ENCODE peak calls at places on chromosome 9, in four cellular contexts. One of them, this sample, is unnamed.

GRCh38 chr9:19969721-19970120 is 180.9 kb upstream of the SLC24A2 start:
- DNase-seq in NCI-H748 treated with DMSO at 0.1 percent for 48 hours: no peak
- DNase-seq in thyroid gland: no peak
- DNase-seq in NCI-H345: no peak
- DNase-seq in this sample: no peak

GRCh38 chr9:117938896-117939295 is 234.7 kb downstream of the TLR4 start:
- DNase-seq in thyroid gland: no peak
- DNase-seq in NCI-H748 treated with DMSO at 0.1 percent for 48 hours: no peak
- DNase-seq in NCI-H345: no peak
- DNase-seq in this sample: no peak

GRCh38 chr9:69093471-69094103 is 58.0 kb downstream of the FXN start:
- DNase-seq in thyroid gland: no peak
- DNase-seq in NCI-H748 treated with DMSO at 0.1 percent for 48 hours: no peak
- DNase-seq in NCI-H345: no peak
- DNase-seq in this sample: no peak

GRCh38 chr9:69578026-69578425 is 94.1 kb downstream of the APBA1 start:
- DNase-seq in NCI-H345: no peak
- DNase-seq in thyroid gland: no peak
- DNase-seq in NCI-H748 treated with DMSO at 0.1 percent for 48 hours: no peak
- DNase-seq in this sample: no peak

GRCh38 chr9:128685022-128685332 is 4.0 kb upstream of the SET start:
- DNase-seq in NCI-H748 treated with DMSO at 0.1 percent for 48 hours: no peak
- DNase-seq in thyroid gland: no peak
- DNase-seq in NCI-H345: no peak
- DNase-seq in this sample: no peak

GRCh38 chr9:131892162-131892707 is 152.4 kb upstream of the RAPGEF1 start:
- DNase-seq in NCI-H748 treated with DMSO at 0.1 percent for 48 hours: no peak
- DNase-seq in thyroid gland: peak
- DNase-seq in NCI-H345: peak
- DNase-seq in this sample: no peak

GRCh38 chr9:123933801-123934200 is 3.9 kb upstream of the DENND1A start:
- DNase-seq in thyroid gland: no peak
- DNase-seq in NCI-H345: no peak
- DNase-seq in NCI-H748 treated with DMSO at 0.1 percent for 48 hours: no peak
- DNase-seq in this sample: no peak

GRCh38 chr9:109108318-109108717 is 11.4 kb downstream of the TMEM245 start:
- DNase-seq in NCI-H345: peak
- DNase-seq in NCI-H748 treated with DMSO at 0.1 percent for 48 hours: no peak
- DNase-seq in thyroid gland: no peak
- DNase-seq in this sample: no peak

GRCh38 chr9:109156705-109157104 is 10.3 kb downstream of the FRRS1L start:
- DNase-seq in NCI-H748 treated with DMSO at 0.1 percent for 48 hours: no peak
- DNase-seq in thyroid gland: no peak
- DNase-seq in NCI-H345: no peak
- DNase-seq in this sample: no peak

GRCh38 chr9:3578786-3579185 is 53.0 kb upstream of the RFX3 start:
- DNase-seq in thyroid gland: no peak
- DNase-seq in NCI-H345: no peak
- DNase-seq in NCI-H748 treated with DMSO at 0.1 percent for 48 hours: no peak
- DNase-seq in this sample: no peak

GRCh38 chr9:33320568-33321261 is 30.4 kb downstream of the NFX1 start:
- DNase-seq in thyroid gland: no peak
- DNase-seq in NCI-H345: no peak
- DNase-seq in NCI-H748 treated with DMSO at 0.1 percent for 48 hours: no peak
- DNase-seq in this sample: no peak

GRCh38 chr9:96661711-96662110 is 6.6 kb upstream of the PRXL2C start:
- DNase-seq in NCI-H345: no peak
- DNase-seq in NCI-H748 treated with DMSO at 0.1 percent for 48 hours: no peak
- DNase-seq in thyroid gland: no peak
- DNase-seq in this sample: no peak

GRCh38 chr9:112029921-112030444 is 133.4 kb downstream of the UGCG start:
- DNase-seq in NCI-H345: no peak
- DNase-seq in NCI-H748 treated with DMSO at 0.1 percent for 48 hours: no peak
- DNase-seq in thyroid gland: no peak
- DNase-seq in this sample: no peak

GRCh38 chr9:123149067-123149466 is 115.6 kb downstream of the GPR21 start:
- DNase-seq in thyroid gland: no peak
- DNase-seq in NCI-H748 treated with DMSO at 0.1 percent for 48 hours: no peak
- DNase-seq in NCI-H345: no peak
- DNase-seq in this sample: no peak

GRCh38 chr9:101738566-101739183 is at the start of gene GRIN3A:
- DNase-seq in thyroid gland: no peak
- DNase-seq in NCI-H748 treated with DMSO at 0.1 percent for 48 hours: peak
- DNase-seq in NCI-H345: peak
- DNase-seq in this sample: peak

GRCh38 chr9:77575785-77576184 is 72.3 kb downstream of the GNA14 start:
- DNase-seq in NCI-H345: no peak
- DNase-seq in thyroid gland: peak
- DNase-seq in NCI-H748 treated with DMSO at 0.1 percent for 48 hours: no peak
- DNase-seq in this sample: no peak

GRCh38 chr9:98427491-98427890 is 172.0 kb upstream of the TBC1D2 start:
- DNase-seq in NCI-H748 treated with DMSO at 0.1 percent for 48 hours: no peak
- DNase-seq in NCI-H345: no peak
- DNase-seq in thyroid gland: peak
- DNase-seq in this sample: no peak

GRCh38 chr9:114889802-114890224 is 40.6 kb downstream of the TNFSF8 start:
- DNase-seq in NCI-H748 treated with DMSO at 0.1 percent for 48 hours: no peak
- DNase-seq in thyroid gland: no peak
- DNase-seq in NCI-H345: peak
- DNase-seq in this sample: no peak

GRCh38 chr9:129221233-129221632 is 43.2 kb upstream of the IER5L start:
- DNase-seq in NCI-H748 treated with DMSO at 0.1 percent for 48 hours: no peak
- DNase-seq in NCI-H345: no peak
- DNase-seq in thyroid gland: peak
- DNase-seq in this sample: no peak

GRCh38 chr9:113387560-113388230 is 10.9 kb upstream of the HDHD3 start:
- DNase-seq in thyroid gland: no peak
- DNase-seq in NCI-H748 treated with DMSO at 0.1 percent for 48 hours: no peak
- DNase-seq in NCI-H345: no peak
- DNase-seq in this sample: no peak

GRCh38 chr9:136926749-136927148 is 17.8 kb downstream of the FBXW5 start:
- DNase-seq in thyroid gland: no peak
- DNase-seq in NCI-H748 treated with DMSO at 0.1 percent for 48 hours: no peak
- DNase-seq in NCI-H345: no peak
- DNase-seq in this sample: no peak

GRCh38 chr9:37999501-38000189 is 69.4 kb downstream of the SHB start:
- DNase-seq in NCI-H345: peak
- DNase-seq in NCI-H748 treated with DMSO at 0.1 percent for 48 hours: no peak
- DNase-seq in thyroid gland: no peak
- DNase-seq in this sample: no peak

GRCh38 chr9:135728436-135729110 is 26.6 kb downstream of the KCNT1 start:
- DNase-seq in thyroid gland: no peak
- DNase-seq in NCI-H748 treated with DMSO at 0.1 percent for 48 hours: no peak
- DNase-seq in NCI-H345: no peak
- DNase-seq in this sample: no peak

GRCh38 chr9:36993933-36994764 is 39.9 kb downstream of the PAX5 start:
- DNase-seq in thyroid gland: no peak
- DNase-seq in NCI-H345: no peak
- DNase-seq in NCI-H748 treated with DMSO at 0.1 percent for 48 hours: no peak
- DNase-seq in this sample: no peak

GRCh38 chr9:71121275-71122168 is at the start of gene TRPM3:
- DNase-seq in NCI-H345: no peak
- DNase-seq in NCI-H748 treated with DMSO at 0.1 percent for 48 hours: no peak
- DNase-seq in thyroid gland: no peak
- DNase-seq in this sample: no peak

GRCh38 chr9:110571801-110572490 is 7.6 kb downstream of the SVEP1 start:
- DNase-seq in NCI-H345: no peak
- DNase-seq in thyroid gland: no peak
- DNase-seq in NCI-H748 treated with DMSO at 0.1 percent for 48 hours: no peak
- DNase-seq in this sample: no peak

GRCh38 chr9:97749928-97750327 is 52.8 kb upstream of the XPA start:
- DNase-seq in thyroid gland: peak
- DNase-seq in NCI-H345: no peak
- DNase-seq in NCI-H748 treated with DMSO at 0.1 percent for 48 hours: no peak
- DNase-seq in this sample: no peak

GRCh38 chr9:38235244-38235643 is 157.3 kb upstream of the ALDH1B1 start:
- DNase-seq in NCI-H345: no peak
- DNase-seq in thyroid gland: no peak
- DNase-seq in NCI-H748 treated with DMSO at 0.1 percent for 48 hours: no peak
- DNase-seq in this sample: no peak

This sample was measured in COR-L47.